ENCODE peak calls at places on chromosomes 13 and 19, in nine cellular contexts. V is cardiac muscle cell, W is H54, I is WTC11, O is ascending aorta, T is amygdala, U is iPS-NIHi11, H is astrocyte of the hippocampus, S is fibroblast of pulmonary artery. E is an unnamed sample.

GRCh38 chr13:80030491-80030890 is 310.4 kb downstream of the SPRY2 start:
- DNase-seq in V (peak; percentile 40), W (no peak), I (peak; percentile 16), O (no peak), T (no peak), U (peak; percentile 17), H (peak; percentile 51), S (peak; percentile 44), E (no peak)

GRCh38 chr19:3708207-3708931 is at the start of gene TJP3:
- DNase-seq in V (peak; percentile 25), W (no peak), I (no peak), O (no peak), T (no peak), U (peak; percentile 59), H (peak; percentile 58), S (no peak), E (no peak)

GRCh38 chr19:31516756-31517155 is 167.5 kb upstream of the TSHZ3 start:
- DNase-seq in V (no peak), W (no peak), I (peak; percentile 26), O (no peak), T (no peak), U (no peak), H (no peak), S (no peak), E (no peak)

GRCh38 chr19:800360-801029 is 3.2 kb downstream of the PTBP1 start:
- DNase-seq in V (peak; percentile 63), W (no peak), I (no peak), O (no peak), T (no peak), U (no peak), H (peak; percentile 40), S (no peak), E (no peak)

GRCh38 chr19:15623711-15624318 is 8.8 kb downstream of the CYP4F8 start:
- DNase-seq in V (no peak), W (no peak), I (peak; percentile 50), O (no peak), T (no peak), U (peak; percentile 23), H (peak; percentile 5), S (no peak), E (no peak)

GRCh38 chr13:65562305-65562704 is 1667.8 kb downstream of the PCDH9 start:
- DNase-seq in V (no peak), W (no peak), I (no peak), O (no peak), T (no peak), U (no peak), H (no peak), S (no peak), E (no peak)

GRCh38 chr13:37481005-37481857 is 117.3 kb downstream of the POSTN start:
- DNase-seq in V (peak; percentile 38), W (no peak), I (no peak), O (no peak), T (no peak), U (no peak), H (peak; percentile 49), S (peak; percentile 46), E (no peak)

GRCh38 chr19:48364564-48365363 is 597 bp downstream of the SYNGR4 start:
- DNase-seq in V (no peak), W (no peak), I (no peak), O (no peak), T (no peak), U (no peak), H (no peak), S (no peak), E (no peak)

GRCh38 chr13:19266979-19267378 is 85.4 kb upstream of the TUBA3C start:
- DNase-seq in V (no peak), W (no peak), I (no peak), O (no peak), T (no peak), U (no peak), H (no peak), S (no peak), E (no peak)

GRCh38 chr19:4878491-4878968 is 11.1 kb upstream of the PLIN3 start:
- DNase-seq in V (no peak), W (no peak), I (peak; percentile 38), O (no peak), T (peak; percentile 50), U (peak; percentile 48), H (no peak), S (no peak), E (no peak)

GRCh38 chr19:7482584-7483439 is 6.0 kb downstream of the PEX11G start:
- DNase-seq in V (peak; percentile 38), W (no peak), I (peak; percentile 89), O (no peak), T (no peak), U (peak; percentile 97), H (peak; percentile 29), S (peak; percentile 30), E (no peak)

GRCh38 chr19:46859637-46860124 is 1.1 kb upstream of the ARHGAP35 start:
- DNase-seq in V (no peak), W (no peak), I (no peak), O (no peak), T (no peak), U (no peak), H (no peak), S (no peak), E (no peak)

GRCh38 chr13:48591889-48592725 is 59.2 kb upstream of the RCBTB2 start:
- DNase-seq in V (no peak), W (no peak), I (no peak), O (no peak), T (no peak), U (no peak), H (no peak), S (no peak), E (no peak)

GRCh38 chr19:307793-308420 is 16.7 kb upstream of the PLPP2 start:
- DNase-seq in V (no peak), W (no peak), I (no peak), O (no peak), T (no peak), U (no peak), H (no peak), S (no peak), E (no peak)

GRCh38 chr13:103698000-103698399 is 631.8 kb upstream of the SLC10A2 start:
- DNase-seq in V (no peak), W (no peak), I (no peak), O (no peak), T (no peak), U (no peak), H (no peak), S (no peak), E (no peak)

GRCh38 chr19:56299688-56300087 is 15.0 kb downstream of the ZSCAN5A start:
- DNase-seq in V (no peak), W (no peak), I (no peak), O (no peak), T (no peak), U (no peak), H (no peak), S (no peak), E (no peak)

GRCh38 chr19:32919365-32919764 is 49.8 kb upstream of the SLC7A9 start:
- DNase-seq in V (no peak), W (no peak), I (no peak), O (no peak), T (no peak), U (no peak), H (no peak), S (no peak), E (no peak)

GRCh38 chr13:27043013-27043412 is 128.6 kb downstream of the USP12 start:
- DNase-seq in V (peak; percentile 90), W (peak; percentile 67), I (no peak), O (peak; percentile 72), T (peak; percentile 44), U (peak; percentile 67), H (peak; percentile 97), S (peak; percentile 87), E (no peak)

GRCh38 chr19:33064117-33064777 is 441 bp downstream of the RHPN2 start:
- DNase-seq in V (peak; percentile 15), W (peak; percentile 45), I (peak; percentile 78), O (no peak), T (no peak), U (peak; percentile 80), H (peak; percentile 16), S (no peak), E (no peak)

GRCh38 chr13:27182844-27183497 is 11.4 kb upstream of the USP12 start:
- DNase-seq in V (peak; percentile 79), W (peak; percentile 51), I (no peak), O (peak; percentile 91), T (no peak), U (no peak), H (peak; percentile 81), S (peak; percentile 87), E (no peak)

GRCh38 chr13:110916671-110917142 is 1.8 kb upstream of the ANKRD10 start:
- DNase-seq in V (peak; percentile 80), W (no peak), I (no peak), O (no peak), T (no peak), U (no peak), H (peak; percentile 92), S (peak; percentile 55), E (no peak)

GRCh38 chr19:58571575-58571947 is 1.6 kb downstream of the MZF1 start:
- DNase-seq in V (no peak), W (no peak), I (peak; percentile 1), O (no peak), T (no peak), U (no peak), H (no peak), S (no peak), E (no peak)

E was measured in cortex of kidney.